ENCODE peak calls at places on chromosome 16, in six cellular contexts. Z is lung microvascular endothelial cell; W is HCT116; L is stimulated activated CD4-positive, alpha-beta T cell treated with anti-CD3 and anti-CD28 coated beads, Interleukin-1b, Interleukin-23, amount 100 ng/mL, for 1 hour; H is astrocyte of the spinal cord; K is stimulated activated naive CD4-positive, alpha-beta T cell. G is an unnamed sample.

GRCh38 chr16:86593913-86594312 is 15.6 kb downstream of the FOXL1 start:
- DNase-seq in Z (no peak), H (no peak), K (no peak), L (no peak), W (no peak), G (no peak)

GRCh38 chr16:89827383-89828198 is 684 bp upstream of the SPIRE2 start:
- DNase-seq in L (no peak), W (peak; percentile 54), H (peak; percentile 51), K (no peak), Z (peak; percentile 57), G (peak; percentile 49)

GRCh38 chr16:53566568-53566967 is 63.6 kb upstream of the AKTIP start:
- DNase-seq in Z (no peak), W (no peak), H (no peak), L (no peak), K (no peak), G (no peak)

GRCh38 chr16:31464781-31465260 is 5.5 kb downstream of the ARMC5 start:
- DNase-seq in H (no peak), K (no peak), W (no peak), Z (no peak), L (no peak), G (no peak)

GRCh38 chr16:57479422-57480126 is 6.7 kb downstream of the DOK4 start:
- DNase-seq in L (no peak), W (no peak), H (peak; percentile 54), K (no peak), Z (peak; percentile 28), G (no peak)

GRCh38 chr16:85326113-85326793 is 214.0 kb upstream of the CIBAR2 start:
- DNase-seq in L (no peak), Z (no peak), K (no peak), W (no peak), H (no peak), G (no peak)

GRCh38 chr16:79784007-79784406 is 183.5 kb upstream of the MAF start:
- DNase-seq in K (no peak), W (no peak), H (no peak), L (no peak), Z (no peak), G (no peak)

GRCh38 chr16:50213939-50214519 is 52.3 kb upstream of the ADCY7 start:
- DNase-seq in Z (peak; percentile 73), K (no peak), W (peak; percentile 36), L (no peak), H (peak; percentile 71), G (peak; percentile 57)

GRCh38 chr16:72013389-72013788 is 4.8 kb downstream of the DHODH start:
- DNase-seq in W (no peak), Z (peak; percentile 18), K (no peak), H (peak; percentile 11), L (no peak), G (no peak)

GRCh38 chr16:9007177-9007794 is 43.6 kb upstream of the USP7 start:
- DNase-seq in K (no peak), W (no peak), Z (no peak), L (no peak), H (no peak), G (no peak)

GRCh38 chr16:10981697-10982216 is 37.4 kb downstream of the CLEC16A start:
- DNase-seq in K (no peak), W (peak; percentile 42), Z (no peak), H (no peak), L (no peak), G (no peak)

GRCh38 chr16:83838151-83838550 is 30.4 kb downstream of the HSBP1 start:
- DNase-seq in H (no peak), L (no peak), W (no peak), K (no peak), Z (no peak), G (no peak)

GRCh38 chr16:52871481-52871880 is 181.2 kb downstream of the CHD9NB start:
- DNase-seq in H (no peak), K (no peak), L (no peak), Z (no peak), W (no peak), G (no peak)

G was measured in LoVo.